ENCODE peak calls at places on chromosomes 12 and 14, in four cellular contexts. One of them, this sample, is unnamed.
A peak's percentile ranks its signal among the peaks of the same experiment; 100 is the strongest.

GRCh38 chr12:70292017-70292776 is 49.0 kb downstream of the CNOT2 start:
- DNase-seq in uterus: no peak
- DNase-seq in GM12864: no peak
- DNase-seq in dorsolateral prefrontal cortex: no peak
- DNase-seq in this sample: no peak

GRCh38 chr12:130880411-130880885 is 8.6 kb downstream of the RAN start:
- DNase-seq in GM12864: peak; percentile 24
- DNase-seq in dorsolateral prefrontal cortex: no peak
- DNase-seq in uterus: no peak
- DNase-seq in this sample: no peak

GRCh38 chr14:56092761-56093160 is 25.4 kb upstream of the PELI2 start:
- DNase-seq in uterus: no peak
- DNase-seq in dorsolateral prefrontal cortex: no peak
- DNase-seq in GM12864: no peak
- DNase-seq in this sample: peak; percentile 18

GRCh38 chr14:54182419-54183040 is 214.3 kb upstream of the CDKN3 start:
- DNase-seq in uterus: no peak
- DNase-seq in dorsolateral prefrontal cortex: no peak
- DNase-seq in GM12864: no peak
- DNase-seq in this sample: peak; percentile 83

GRCh38 chr12:64137117-64137516 is 85.0 kb downstream of the KICS2 start:
- DNase-seq in GM12864: no peak
- DNase-seq in dorsolateral prefrontal cortex: no peak
- DNase-seq in uterus: no peak
- DNase-seq in this sample: peak; percentile 69

GRCh38 chr12:76029982-76030377 is 1.6 kb downstream of the PHLDA1 start:
- DNase-seq in uterus: no peak
- DNase-seq in GM12864: no peak
- DNase-seq in dorsolateral prefrontal cortex: peak; percentile 44
- DNase-seq in this sample: peak; percentile 24

GRCh38 chr12:92899388-92900001 is 29.6 kb downstream of the EEA1 start:
- DNase-seq in uterus: peak; percentile 93
- DNase-seq in GM12864: no peak
- DNase-seq in dorsolateral prefrontal cortex: no peak
- DNase-seq in this sample: peak; percentile 98

GRCh38 chr12:93879476-93880376 is 202.6 kb downstream of the CRADD start:
- DNase-seq in GM12864: no peak
- DNase-seq in dorsolateral prefrontal cortex: no peak
- DNase-seq in uterus: no peak
- DNase-seq in this sample: peak; percentile 86

GRCh38 chr14:81519200-81519998 is 14.3 kb downstream of the SEL1L start:
- DNase-seq in dorsolateral prefrontal cortex: no peak
- DNase-seq in uterus: no peak
- DNase-seq in GM12864: no peak
- DNase-seq in this sample: peak; percentile 4

GRCh38 chr12:32025906-32026305 is 66.7 kb downstream of the RESF1 start:
- DNase-seq in dorsolateral prefrontal cortex: no peak
- DNase-seq in GM12864: peak; percentile 46
- DNase-seq in uterus: no peak
- DNase-seq in this sample: no peak

GRCh38 chr12:53659609-53660008 is 16.3 kb downstream of the ATP5MC2 start:
- DNase-seq in uterus: no peak
- DNase-seq in dorsolateral prefrontal cortex: no peak
- DNase-seq in GM12864: no peak
- DNase-seq in this sample: no peak

GRCh38 chr12:124028560-124028935 is 55.5 kb downstream of the ZNF664 start:
- DNase-seq in GM12864: no peak
- DNase-seq in uterus: no peak
- DNase-seq in dorsolateral prefrontal cortex: no peak
- DNase-seq in this sample: no peak

GRCh38 chr12:62632521-62632920 is 165.9 kb downstream of the MON2 start:
- DNase-seq in GM12864: no peak
- DNase-seq in dorsolateral prefrontal cortex: peak; percentile 58
- DNase-seq in uterus: peak; percentile 41
- DNase-seq in this sample: peak; percentile 60

GRCh38 chr12:292186-292585 is 29.6 kb upstream of the SLC6A13 start:
- DNase-seq in GM12864: no peak
- DNase-seq in dorsolateral prefrontal cortex: no peak
- DNase-seq in uterus: no peak
- DNase-seq in this sample: peak; percentile 13

GRCh38 chr14:45658917-45659299 is 405.9 kb upstream of the MIS18BP1 start:
- DNase-seq in uterus: no peak
- DNase-seq in GM12864: no peak
- DNase-seq in dorsolateral prefrontal cortex: no peak
- DNase-seq in this sample: no peak

DNA sequence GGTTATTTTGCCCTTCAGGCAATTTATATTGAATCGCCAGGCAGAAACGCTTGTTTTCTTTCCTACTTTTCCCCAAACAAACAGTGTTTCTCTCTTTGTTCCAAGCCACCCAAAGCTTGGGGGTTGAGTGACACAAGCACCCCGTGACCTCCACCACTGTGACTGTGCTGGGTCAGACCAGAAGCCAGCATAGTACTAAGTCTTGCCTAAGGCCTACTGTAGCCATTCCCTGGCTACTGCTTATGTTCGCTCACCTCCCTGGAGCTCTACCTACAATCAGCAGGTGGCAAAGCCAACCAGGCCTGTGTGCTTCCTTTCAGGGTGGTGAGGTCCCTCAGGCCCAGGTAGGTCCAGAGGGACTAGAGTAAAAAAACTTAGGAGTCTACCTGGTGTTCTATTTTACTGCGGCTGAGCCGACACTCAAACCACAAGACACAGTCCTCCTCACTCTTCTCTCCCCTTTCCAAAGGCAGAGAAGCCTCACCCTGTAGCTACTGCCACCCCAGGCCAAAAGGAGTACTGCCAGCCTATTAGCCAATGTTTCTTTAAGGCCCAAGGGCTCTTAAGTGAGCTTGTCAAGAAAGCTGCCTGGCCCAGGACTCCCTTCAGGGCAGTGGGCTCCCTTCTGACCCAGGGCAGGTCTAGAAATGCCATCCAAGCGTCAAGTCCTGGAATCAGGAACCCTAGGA is 411.8 kb upstream of the MIS18BP1 start:
- DNase-seq in uterus: no peak
- DNase-seq in GM12864: no peak
- DNase-seq in dorsolateral prefrontal cortex: no peak
- DNase-seq in this sample: no peak
- TF ChIP-seq CTCF in uterus: no peak
- TF ChIP-seq CTCF in GM12864: peak; percentile 28
- TF ChIP-seq CTCF in dorsolateral prefrontal cortex: no peak
- TF ChIP-seq CTCF in this sample: no peak

DNA sequence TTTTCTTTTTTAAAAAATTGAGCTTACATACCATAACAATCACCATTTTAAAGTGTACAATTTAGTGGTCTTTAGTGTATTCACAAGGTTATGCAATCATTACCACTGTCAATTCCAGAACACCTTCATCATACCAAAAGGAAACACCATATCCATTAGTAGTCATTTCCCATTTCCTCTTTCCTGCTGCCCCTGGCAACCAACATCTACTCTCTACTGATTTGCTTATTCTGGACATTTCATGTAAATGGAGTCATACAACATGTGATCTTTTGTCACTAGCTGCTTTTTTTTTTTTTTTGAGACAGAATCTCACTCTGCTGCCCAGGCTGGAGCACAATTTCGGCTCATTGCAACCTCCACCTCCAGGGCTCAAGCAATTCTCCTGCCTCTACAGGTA is 66.8 kb upstream of the CFL2 start:
- DNase-seq in dorsolateral prefrontal cortex: no peak
- DNase-seq in GM12864: no peak
- DNase-seq in uterus: peak; percentile 23
- DNase-seq in this sample: peak; percentile 92
- H3K4me3 ChIP-seq in dorsolateral prefrontal cortex: no peak overlapping the region
- H3K4me3 ChIP-seq in GM12864: no peak overlapping the region
- H3K4me3 ChIP-seq in uterus: no peak overlapping the region
- H3K4me3 ChIP-seq in this sample: no peak overlapping the region

DNA sequence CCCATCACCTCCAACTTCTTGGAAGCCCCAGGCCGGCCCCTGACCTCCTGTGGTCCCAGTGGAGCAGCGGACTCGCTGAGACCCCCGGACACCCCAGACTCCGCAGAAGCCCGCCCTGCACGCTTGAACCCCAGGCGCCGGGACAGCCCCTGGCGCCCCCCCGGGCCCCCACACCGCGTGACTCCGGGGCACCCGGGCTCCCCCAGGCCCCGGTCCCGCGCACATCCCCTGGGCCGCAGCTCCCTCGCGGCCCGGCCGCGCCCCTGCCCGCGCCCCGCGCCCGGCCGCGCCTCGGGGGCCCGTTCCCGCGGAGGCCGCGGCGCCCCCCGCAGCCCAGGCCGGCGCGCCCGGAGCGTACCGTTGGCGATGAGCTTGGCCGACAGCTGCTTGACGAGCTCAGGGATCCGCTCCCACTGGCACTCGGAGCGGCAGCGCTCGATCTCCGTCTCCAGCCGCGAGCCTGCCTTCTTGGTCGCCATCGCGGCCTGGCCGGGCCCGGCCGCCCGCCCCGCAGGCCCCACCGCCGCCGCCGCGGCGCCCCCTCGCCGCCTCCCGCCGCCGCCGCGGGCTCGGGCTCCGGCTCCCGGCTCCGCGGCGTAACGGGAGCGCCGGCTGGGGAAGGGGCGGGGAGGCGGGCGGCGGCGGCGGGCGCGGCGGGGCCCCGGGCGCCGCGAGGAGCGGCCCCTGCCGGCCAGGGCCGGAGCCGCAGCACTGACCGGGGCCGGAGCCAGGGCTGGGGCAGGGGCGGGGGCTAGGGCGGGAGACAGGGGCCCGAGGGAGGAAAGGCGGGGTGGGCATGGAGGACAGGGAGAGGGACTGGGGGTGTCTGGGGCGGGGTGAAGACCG is at the start of gene TTC7B:
- DNase-seq in uterus: no peak
- DNase-seq in GM12864: no peak
- DNase-seq in dorsolateral prefrontal cortex: no peak
- DNase-seq in this sample: peak; percentile 67
- TF ChIP-seq CTCF in uterus: peak; percentile 53
- TF ChIP-seq CTCF in GM12864: peak; percentile 44
- TF ChIP-seq CTCF in dorsolateral prefrontal cortex: no peak
- TF ChIP-seq CTCF in this sample: peak; percentile 17

GRCh38 chr12:55737581-55738112 is 5.3 kb upstream of the GDF11 start:
- DNase-seq in dorsolateral prefrontal cortex: peak; percentile 38
- DNase-seq in GM12864: no peak
- DNase-seq in uterus: no peak
- DNase-seq in this sample: no peak
- H3K4me3 ChIP-seq in dorsolateral prefrontal cortex: peak overlapping the region; percentile 65
- H3K4me3 ChIP-seq in GM12864: peak overlapping the region; percentile 64
- H3K4me3 ChIP-seq in uterus: peak overlapping the region; percentile 56
- H3K4me3 ChIP-seq in this sample: peak overlapping the region; percentile 89

DNA sequence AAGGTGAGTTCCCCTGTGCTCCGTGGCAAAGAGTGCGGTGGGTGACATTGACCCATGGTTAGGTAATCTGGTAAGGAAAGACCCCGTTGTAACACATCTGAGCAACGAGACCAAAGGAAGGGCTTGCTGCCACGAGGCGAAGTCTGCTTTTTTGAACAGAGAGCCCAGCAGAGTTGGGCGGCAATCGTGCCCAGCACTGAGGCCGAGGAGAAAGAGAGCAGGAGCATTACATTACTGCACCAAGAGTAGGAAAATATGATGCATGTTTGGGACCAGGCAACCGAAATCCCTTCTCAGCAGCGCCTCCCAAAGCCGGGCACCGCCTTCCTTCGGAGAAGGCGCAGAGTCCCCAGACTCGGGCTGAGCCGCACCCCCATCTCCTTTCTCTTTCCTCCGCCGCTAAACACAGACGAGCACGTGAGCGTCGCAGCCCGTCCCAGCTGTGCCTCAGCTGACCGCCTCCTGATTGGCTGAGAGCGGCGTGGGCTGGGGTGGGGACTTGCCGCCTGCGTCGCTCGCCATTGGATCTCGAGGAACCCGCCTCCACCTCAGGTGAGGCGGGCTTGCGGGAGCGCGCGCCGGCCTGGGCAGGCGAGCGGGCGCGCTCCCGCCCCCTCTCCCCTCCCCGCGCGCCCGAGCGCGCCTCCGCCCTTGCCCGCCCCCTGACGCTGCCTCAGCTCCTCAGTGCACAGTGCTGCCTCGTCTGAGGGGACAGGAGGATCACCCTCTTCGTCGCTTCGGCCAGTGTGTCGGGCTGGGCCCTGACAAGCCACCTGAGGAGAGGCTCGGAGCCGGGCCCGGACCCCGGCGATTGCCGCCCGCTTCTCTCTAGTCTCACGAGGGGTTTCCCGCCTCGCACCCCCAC is at the start of gene HIF1A:
- DNase-seq in uterus: peak; percentile 95
- DNase-seq in GM12864: peak; percentile 96
- DNase-seq in dorsolateral prefrontal cortex: peak; percentile 95
- DNase-seq in this sample: peak; percentile 100
- TF ChIP-seq CTCF in uterus: no peak
- TF ChIP-seq CTCF in GM12864: no peak
- TF ChIP-seq CTCF in dorsolateral prefrontal cortex: peak; percentile 28
- TF ChIP-seq CTCF in this sample: no peak

GRCh38 chr12:56153291-56154065 is 1.1 kb downstream of the MYL6B start:
- DNase-seq in dorsolateral prefrontal cortex: no peak
- DNase-seq in GM12864: no peak
- DNase-seq in uterus: no peak
- DNase-seq in this sample: no peak
- H3K4me3 ChIP-seq in dorsolateral prefrontal cortex: peak overlapping the region; percentile 86
- H3K4me3 ChIP-seq in GM12864: peak overlapping the region; percentile 74
- H3K4me3 ChIP-seq in uterus: no peak overlapping the region
- H3K4me3 ChIP-seq in this sample: peak overlapping the region; percentile 71

GRCh38 chr14:100271247-100271939 is 32.4 kb downstream of the YY1 start:
- DNase-seq in uterus: no peak
- DNase-seq in GM12864: no peak
- DNase-seq in dorsolateral prefrontal cortex: no peak
- DNase-seq in this sample: no peak
- TF ChIP-seq CTCF in uterus: no peak
- TF ChIP-seq CTCF in GM12864: peak; percentile 42
- TF ChIP-seq CTCF in dorsolateral prefrontal cortex: peak; percentile 24
- TF ChIP-seq CTCF in this sample: peak; percentile 23

GRCh38 chr12:113301811-113302210 is 33.1 kb downstream of the SLC8B1 start:
- DNase-seq in GM12864: no peak
- DNase-seq in uterus: no peak
- DNase-seq in dorsolateral prefrontal cortex: no peak
- DNase-seq in this sample: no peak

GRCh38 chr12:113305281-113305856 is 29.5 kb downstream of the SLC8B1 start:
- DNase-seq in dorsolateral prefrontal cortex: no peak
- DNase-seq in uterus: no peak
- DNase-seq in GM12864: no peak
- DNase-seq in this sample: no peak

GRCh38 chr12:113299619-113300237 is 35.2 kb downstream of the SLC8B1 start:
- DNase-seq in uterus: peak; percentile 49
- DNase-seq in dorsolateral prefrontal cortex: no peak
- DNase-seq in GM12864: no peak
- DNase-seq in this sample: peak; percentile 91

GRCh38 chr12:113302925-113303640 is 31.8 kb downstream of the SLC8B1 start:
- DNase-seq in uterus: no peak
- DNase-seq in GM12864: no peak
- DNase-seq in dorsolateral prefrontal cortex: no peak
- DNase-seq in this sample: no peak

DNA sequence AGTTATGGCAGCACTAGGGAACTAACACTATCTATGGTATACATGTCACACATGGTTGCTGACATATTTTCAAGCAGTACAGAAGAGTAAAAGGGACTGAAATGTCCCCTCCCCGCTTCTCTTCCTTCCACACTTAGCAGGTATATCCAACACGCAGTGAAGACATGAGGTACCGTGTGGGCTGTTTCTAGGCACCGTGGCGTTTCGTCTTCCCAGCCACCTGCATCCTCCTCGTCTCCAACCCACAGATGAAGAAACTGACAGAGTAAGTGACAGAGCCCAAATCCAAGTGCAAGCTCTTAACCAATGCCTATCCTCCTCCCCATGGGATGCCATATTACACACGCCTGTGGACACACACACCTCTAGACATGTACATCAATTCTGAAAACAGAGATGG is 32.4 kb downstream of the SLC8B1 start:
- DNase-seq in uterus: no peak
- DNase-seq in GM12864: no peak
- DNase-seq in dorsolateral prefrontal cortex: no peak
- DNase-seq in this sample: no peak
- H3K4me3 ChIP-seq in uterus: no peak overlapping the region
- H3K4me3 ChIP-seq in GM12864: no peak overlapping the region
- H3K4me3 ChIP-seq in dorsolateral prefrontal cortex: no peak overlapping the region
- H3K4me3 ChIP-seq in this sample: no peak overlapping the region

This sample was measured in foreskin fibroblast.